ENCODE peak calls at places on chromosomes 12 and 14, in five cellular contexts. H is tibial nerve, Q is GM23248, M is thoracic aorta, B is heart left ventricle. J is an unnamed sample.
A peak's percentile ranks its signal among the peaks of the same experiment; 100 is the strongest.

GRCh38 chr14:72178517-72178916 is 246.3 kb downstream of the RGS6 start:
- DNase-seq in B (no peak), M (no peak), H (no peak), Q (no peak), J (no peak)

GRCh38 chr14:36363704-36364103 is 43.3 kb upstream of the MBIP start:
- DNase-seq in B (no peak), H (no peak), Q (peak; percentile 8), M (no peak), J (no peak)

GRCh38 chr14:37598085-37598972 is 2.9 kb downstream of the TTC6 start:
- DNase-seq in M (no peak), Q (no peak), H (no peak), B (no peak), J (no peak)

GRCh38 chr12:68336754-68337343 is 4.7 kb upstream of the MDM1 start:
- DNase-seq in H (no peak), Q (no peak), M (no peak), B (no peak), J (no peak)

GRCh38 chr14:99752486-99753121 is 40.6 kb upstream of the EML1 start:
- DNase-seq in B (no peak), Q (peak; percentile 89), H (no peak), M (no peak), J (no peak)

GRCh38 chr12:66678640-66679268 is at the start of gene GRIP1:
- DNase-seq in B (no peak), H (no peak), Q (no peak), M (no peak), J (no peak)

GRCh38 chr14:96405603-96406158 is 13.8 kb downstream of the AK7 start:
- DNase-seq in H (no peak), B (no peak), M (no peak), Q (no peak), J (no peak)

GRCh38 chr14:73188501-73188903 is 48.8 kb upstream of the PAPLN start:
- DNase-seq in H (no peak), M (no peak), B (no peak), Q (peak; percentile 69), J (no peak)

GRCh38 chr14:30958555-30959407 is 66.7 kb upstream of the AP4S1 start:
- DNase-seq in H (no peak), B (no peak), Q (no peak), M (no peak), J (no peak)

GRCh38 chr12:989751-990278 is 1.2 kb upstream of the ERC1 start:
- DNase-seq in Q (peak; percentile 88), M (no peak), H (no peak), B (no peak), J (no peak)

GRCh38 chr12:96233941-96234461 is 39.8 kb downstream of the ELK3 start:
- DNase-seq in Q (peak; percentile 99), H (peak; percentile 76), M (peak; percentile 82), B (peak; percentile 92), J (peak; percentile 97)

GRCh38 chr12:111455448-111456320 is 50.0 kb downstream of the SH2B3 start:
- DNase-seq in B (no peak), H (no peak), Q (peak; percentile 71), M (no peak), J (peak; percentile 22)

GRCh38 chr14:63707216-63707615 is 20.6 kb downstream of the SGPP1 start:
- DNase-seq in Q (no peak), H (no peak), M (no peak), B (no peak), J (no peak)

GRCh38 chr14:96962337-96962736 is 165.2 kb downstream of the VRK1 start:
- DNase-seq in M (no peak), Q (no peak), H (no peak), B (no peak), J (no peak)

GRCh38 chr12:89863968-89864367 is 155.3 kb upstream of the ATP2B1 start:
- DNase-seq in M (no peak), B (no peak), H (no peak), Q (no peak), J (no peak)
- H3K4me3 ChIP-seq in M (no peak overlapping the region), B (no peak overlapping the region), H (no peak overlapping the region), Q (no peak overlapping the region), J (no peak overlapping the region)

DNA sequence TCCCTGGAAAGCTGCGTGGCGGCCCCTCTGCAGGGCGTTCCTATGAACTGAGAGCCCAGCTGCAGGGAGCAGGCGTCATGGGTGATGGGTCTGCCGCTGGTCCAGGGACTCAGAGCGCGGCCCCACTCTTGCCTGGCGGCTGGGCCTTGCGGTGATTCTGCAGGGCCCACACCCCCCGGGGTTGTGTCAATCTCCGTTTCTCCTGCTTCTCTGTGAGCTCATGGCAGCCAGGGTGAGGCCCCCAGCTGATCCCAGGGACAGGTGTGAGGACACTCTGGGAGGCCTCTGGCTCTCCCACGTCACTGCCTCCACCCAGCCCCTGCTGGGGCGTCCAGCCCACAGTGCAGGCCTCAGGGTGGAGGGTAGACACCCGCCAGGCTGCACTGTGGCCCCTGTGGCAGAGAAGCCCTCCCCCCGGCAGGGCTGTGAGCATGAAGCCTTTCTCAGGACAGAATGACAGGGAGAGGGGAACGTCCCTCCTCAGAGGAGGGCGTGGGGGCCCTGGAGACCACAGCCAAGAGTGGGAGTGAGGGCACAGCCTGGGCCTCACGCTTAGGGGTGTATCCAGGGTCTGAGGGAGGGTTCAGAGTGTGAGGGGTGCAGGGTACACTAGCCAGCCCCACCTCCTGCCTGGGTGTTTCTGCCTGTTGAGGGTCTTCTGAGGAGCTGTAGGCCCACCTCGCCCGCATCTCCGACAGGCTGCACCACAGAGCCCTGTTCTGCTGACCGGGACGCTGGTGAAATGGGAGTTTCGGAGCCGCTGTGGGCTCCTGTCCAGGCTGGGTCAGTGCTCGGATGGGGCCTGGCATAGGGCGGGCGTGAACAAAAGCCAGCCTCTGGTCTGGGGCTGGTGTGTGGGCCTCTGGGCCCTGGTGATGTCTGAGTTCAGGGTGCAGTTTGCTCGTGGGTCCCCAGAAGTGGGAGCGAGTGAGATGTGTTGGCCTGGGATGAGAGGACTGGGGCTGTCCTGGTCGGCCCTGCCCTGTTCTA is 26.7 kb upstream of the CRIP2 start:
- DNase-seq in B (no peak), Q (no peak), H (no peak), M (no peak), J (no peak)
- H3K27ac ChIP-seq in B (peak overlapping the region; percentile 39), Q (peak overlapping the region; percentile 23), H (peak overlapping the region; percentile 78), M (peak overlapping the region; percentile 9), J (no peak overlapping the region)

DNA sequence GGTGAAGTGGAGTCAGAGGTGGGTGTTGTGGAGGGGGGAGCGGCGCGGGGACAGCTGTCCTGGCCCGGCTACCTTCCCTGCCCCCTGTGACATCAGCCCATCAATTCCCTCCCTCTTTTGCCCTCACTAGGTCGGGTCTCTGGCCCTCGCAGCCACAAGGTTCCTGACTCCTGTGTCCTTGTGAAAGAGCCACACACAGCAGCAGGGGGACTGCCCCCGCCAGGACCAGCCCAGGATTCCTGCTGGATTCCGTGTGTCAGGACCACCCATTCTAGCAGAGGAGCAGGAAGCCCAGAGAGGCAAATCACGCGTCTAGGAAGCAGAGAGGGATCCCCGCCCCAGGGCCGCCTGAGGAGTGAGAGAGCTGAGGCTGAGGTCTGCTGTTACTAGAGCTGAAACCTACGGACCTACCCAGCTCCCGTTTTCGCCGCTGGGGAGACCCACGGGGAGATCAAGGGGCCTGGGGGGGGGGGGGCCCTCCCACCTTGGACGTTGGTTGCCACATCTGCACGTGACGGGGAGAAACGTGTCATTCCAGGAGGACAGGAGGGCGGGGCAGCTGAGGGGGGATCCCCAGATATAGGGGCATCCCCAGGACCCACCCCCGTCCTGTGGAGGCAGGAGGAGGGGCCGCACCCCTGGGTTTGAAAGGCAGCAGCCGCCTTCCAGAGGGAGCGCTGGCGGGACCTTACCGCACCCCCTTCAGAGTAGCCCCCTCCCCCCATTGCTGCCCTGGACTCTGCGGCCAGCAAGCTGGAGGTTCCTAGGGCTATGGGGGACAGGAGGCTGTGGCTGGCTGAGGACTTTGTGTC is 12.5 kb upstream of the INF2 start:
- DNase-seq in M (no peak), B (no peak), H (no peak), Q (no peak), J (peak; percentile 76)
- H3K4me3 ChIP-seq in M (peak overlapping the region; percentile 79), B (peak overlapping the region; percentile 76), H (peak overlapping the region; percentile 59), Q (peak overlapping the region; percentile 73), J (peak overlapping the region; percentile 78)

GRCh38 chr14:19920021-19920657 is at the start of gene OR4K5:
- DNase-seq in H (no peak), M (no peak), Q (no peak), B (no peak), J (no peak)

GRCh38 chr14:19917243-19917642 is 3.2 kb upstream of the OR4K5 start:
- DNase-seq in H (no peak), M (no peak), Q (no peak), B (no peak), J (no peak)

GRCh38 chr14:19917955-19918518 is 2.4 kb upstream of the OR4K5 start:
- DNase-seq in Q (no peak), H (no peak), M (no peak), B (no peak), J (no peak)

GRCh38 chr14:19918553-19919264 is 1.7 kb upstream of the OR4K5 start:
- DNase-seq in Q (no peak), B (no peak), M (no peak), H (no peak), J (no peak)
- H3K27ac ChIP-seq in Q (no peak overlapping the region), B (no peak overlapping the region), M (no peak overlapping the region), H (no peak overlapping the region), J (no peak overlapping the region)

GRCh38 chr14:34205799-34206198 is 254.9 kb upstream of the EGLN3 start:
- DNase-seq in H (no peak), Q (no peak), M (no peak), B (no peak), J (no peak)
- H3K4me3 ChIP-seq in H (no peak overlapping the region), Q (no peak overlapping the region), M (no peak overlapping the region), B (no peak overlapping the region), J (no peak overlapping the region)

GRCh38 chr12:124865728-124866127 is 2.1 kb upstream of the SCARB1 start:
- DNase-seq in B (no peak), Q (no peak), M (no peak), H (no peak), J (no peak)
- H3K27ac ChIP-seq in B (no peak overlapping the region), Q (no peak overlapping the region), M (no peak overlapping the region), H (no peak overlapping the region), J (no peak overlapping the region)

GRCh38 chr12:49543914-49544815 is 5.3 kb downstream of the KCNH3 start:
- DNase-seq in B (no peak), Q (no peak), H (no peak), M (no peak), J (no peak)
- H3K4me3 ChIP-seq in B (no peak overlapping the region), Q (no peak overlapping the region), H (no peak overlapping the region), M (no peak overlapping the region), J (no peak overlapping the region)

J was measured in coronary artery.